ENCODE peak calls at places on chromosomes 13 and 19, in four cellular contexts. D, I, L and E are unnamed samples.

GRCh38 chr13:110308377-110309158 is 1.5 kb downstream of the COL4A2 start:
- DNase-seq in D (no peak), L (peak; percentile 61), I (no peak), E (peak; percentile 8)

GRCh38 chr19:6021878-6022569 is 44.1 kb upstream of the RANBP3 start:
- DNase-seq in D (peak; percentile 70), I (peak; percentile 91), L (peak; percentile 81), E (peak; percentile 87)

GRCh38 chr19:58003153-58003828 is 671 bp upstream of the ZNF606 start:
- DNase-seq in D (no peak), I (no peak), L (peak; percentile 42), E (no peak)

GRCh38 chr19:17719730-17720486 is 628 bp downstream of the MAP1S start:
- DNase-seq in I (no peak), D (no peak), L (no peak), E (no peak)

GRCh38 chr13:107043016-107043957 is 475.4 kb upstream of the ARGLU1 start:
- DNase-seq in D (no peak), L (no peak), I (no peak), E (no peak)

GRCh38 chr19:9566729-9567128 is 17.6 kb downstream of the ZNF121 start:
- DNase-seq in L (no peak), D (no peak), I (no peak), E (no peak)

GRCh38 chr19:1839658-1840540 is 8.4 kb downstream of the REXO1 start:
- DNase-seq in D (no peak), L (no peak), I (no peak), E (no peak)

GRCh38 chr19:44990459-44990858 is 10.8 kb upstream of the RELB start:
- DNase-seq in I (no peak), D (no peak), L (no peak), E (no peak)

GRCh38 chr13:106568225-106569003 is 477 bp upstream of the ARGLU1 start:
- DNase-seq in I (no peak), L (no peak), D (no peak), E (no peak)

GRCh38 chr13:41029629-41030028 is 10.5 kb upstream of the ELF1 start:
- DNase-seq in D (no peak), I (no peak), L (no peak), E (no peak)

GRCh38 chr19:44576843-44577565 is 36.4 kb upstream of the IGSF23 start:
- DNase-seq in L (peak; percentile 40), I (peak; percentile 43), D (no peak), E (peak; percentile 53)

GRCh38 chr19:13329766-13330165 is 176.5 kb downstream of the CACNA1A start:
- DNase-seq in D (no peak), I (no peak), L (no peak), E (no peak)

GRCh38 chr19:8451377-8451776 is 6.6 kb downstream of the HNRNPM start:
- DNase-seq in D (no peak), I (no peak), L (no peak), E (no peak)

GRCh38 chr13:94128430-94128829 is 351.1 kb downstream of the DCT start:
- DNase-seq in D (no peak), I (no peak), L (no peak), E (no peak)

GRCh38 chr13:92362717-92363116 is 863.9 kb upstream of the GPC6 start:
- DNase-seq in I (no peak), L (peak; percentile 88), D (no peak), E (peak; percentile 37)

GRCh38 chr13:111518161-111518791 is 197.8 kb downstream of the TEX29 start:
- DNase-seq in D (no peak), I (no peak), L (no peak), E (no peak)

GRCh38 chr19:43534305-43534612 is 1.3 kb downstream of the ZNF575 start:
- DNase-seq in I (no peak), L (no peak), D (no peak), E (no peak)

GRCh38 chr19:43470288-43470687 is 4.9 kb upstream of the LYPD3 start:
- DNase-seq in L (peak; percentile 36), D (no peak), I (no peak), E (no peak)

DNA sequence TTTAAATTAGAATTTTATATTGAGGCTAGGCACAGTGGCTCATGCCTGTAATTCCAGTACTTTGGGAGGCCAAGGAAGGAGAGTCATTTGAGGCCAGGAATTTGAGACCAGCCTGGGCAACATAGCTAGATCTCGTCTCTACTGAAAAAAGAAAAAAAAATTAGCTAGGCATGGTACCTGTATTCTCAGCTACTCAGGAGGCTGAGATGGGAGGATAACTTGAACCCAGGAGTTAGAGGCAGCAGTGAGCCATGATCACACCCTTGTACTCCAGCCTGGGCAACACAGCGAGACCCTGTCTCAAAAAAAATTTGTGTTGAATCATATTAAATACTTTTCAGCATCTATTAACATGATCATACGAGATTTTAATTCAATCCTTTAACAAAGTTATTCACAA is 4.9 kb downstream of the PMIS2 start:
- DNase-seq in I (no peak), L (no peak), D (no peak), E (no peak)
- TF ChIP-seq CTCF in I (no peak), L (no peak), D (no peak), E (no peak)

DNA sequence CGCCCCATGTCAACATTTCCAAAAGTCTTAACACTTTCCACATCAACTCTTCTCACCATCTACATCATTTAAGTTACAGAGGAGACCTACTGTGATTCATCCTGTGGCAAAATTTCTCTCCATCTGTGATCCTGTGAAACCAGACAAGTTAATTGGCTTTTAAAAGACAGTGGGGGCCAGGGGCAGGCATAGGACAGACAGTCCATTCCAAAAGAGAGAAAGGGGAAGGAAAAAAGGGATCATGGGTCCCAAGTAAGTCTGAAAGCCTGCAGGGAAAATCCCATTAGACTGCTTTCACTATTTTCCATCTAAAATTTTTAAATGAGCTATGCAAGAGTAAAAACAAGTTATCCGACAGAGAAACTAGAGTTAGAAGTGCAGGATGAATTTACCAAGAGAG is 121.0 kb downstream of the MRPL57 start:
- DNase-seq in D (no peak), I (no peak), L (no peak), E (no peak)
- TF ChIP-seq CTCF in D (no peak), I (no peak), L (no peak), E (no peak)

DNA sequence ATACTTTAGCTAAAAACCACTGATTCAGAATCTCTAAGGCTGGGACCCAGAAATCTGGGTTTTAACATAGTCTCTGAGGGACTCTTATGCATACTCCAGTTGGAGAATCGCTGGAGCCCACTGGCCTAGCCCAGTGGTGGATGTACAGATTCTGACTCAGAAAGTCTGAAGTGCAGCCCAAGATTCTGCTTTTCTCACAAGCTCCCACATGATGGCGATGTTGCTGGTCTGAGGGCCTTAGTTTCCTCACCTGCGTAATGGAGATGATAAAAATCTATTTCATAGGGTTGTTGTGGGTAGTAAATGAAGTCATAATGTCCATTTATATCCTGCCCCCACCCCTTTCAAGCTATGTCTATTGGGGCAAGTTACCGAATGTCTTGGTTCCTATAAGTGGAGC is 7.7 kb upstream of the CDADC1 start:
- DNase-seq in D (no peak), L (peak; percentile 60), I (no peak), E (peak; percentile 11)
- TF ChIP-seq CTCF in D (peak; percentile 32), L (peak; percentile 74), I (peak; percentile 69), E (peak; percentile 41)

GRCh38 chr19:50837300-50837699 is 3.9 kb upstream of the KLK15 start:
- DNase-seq in I (no peak), D (no peak), L (no peak), E (no peak)

GRCh38 chr19:50835785-50836542 is 2.6 kb upstream of the KLK15 start:
- DNase-seq in D (peak; percentile 66), I (peak; percentile 88), L (peak; percentile 35), E (peak; percentile 85)

GRCh38 chr19:50836543-50837195 is 3.3 kb upstream of the KLK15 start:
- DNase-seq in I (no peak), L (no peak), D (no peak), E (no peak)

GRCh38 chr19:50839712-50840655 is 6.6 kb upstream of the KLK15 start:
- DNase-seq in I (no peak), L (no peak), D (no peak), E (no peak)

DNA sequence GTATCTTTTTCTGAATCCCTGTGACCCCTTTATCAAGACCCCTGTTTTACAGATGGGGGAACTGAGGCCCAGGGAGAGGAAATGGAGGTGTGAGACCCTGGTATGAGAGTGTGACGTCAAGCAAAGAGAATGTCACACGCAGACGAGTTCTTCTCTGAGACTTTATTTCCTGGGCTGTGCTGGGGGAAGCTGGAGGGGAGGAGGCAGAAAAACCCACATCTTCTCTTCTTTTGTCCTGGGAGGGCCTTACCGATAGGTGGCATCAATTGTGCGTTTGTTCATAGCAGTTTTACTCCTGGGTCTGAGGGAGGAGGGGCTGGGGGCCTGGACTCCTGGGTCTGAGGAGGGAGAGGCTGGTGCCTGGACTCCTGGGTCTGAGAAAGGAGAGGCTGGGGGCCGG is 4.9 kb upstream of the KLK15 start:
- DNase-seq in L (no peak), I (no peak), D (no peak), E (no peak)
- TF ChIP-seq CTCF in L (no peak), I (peak; percentile 54), D (no peak), E (peak; percentile 34)

DNA sequence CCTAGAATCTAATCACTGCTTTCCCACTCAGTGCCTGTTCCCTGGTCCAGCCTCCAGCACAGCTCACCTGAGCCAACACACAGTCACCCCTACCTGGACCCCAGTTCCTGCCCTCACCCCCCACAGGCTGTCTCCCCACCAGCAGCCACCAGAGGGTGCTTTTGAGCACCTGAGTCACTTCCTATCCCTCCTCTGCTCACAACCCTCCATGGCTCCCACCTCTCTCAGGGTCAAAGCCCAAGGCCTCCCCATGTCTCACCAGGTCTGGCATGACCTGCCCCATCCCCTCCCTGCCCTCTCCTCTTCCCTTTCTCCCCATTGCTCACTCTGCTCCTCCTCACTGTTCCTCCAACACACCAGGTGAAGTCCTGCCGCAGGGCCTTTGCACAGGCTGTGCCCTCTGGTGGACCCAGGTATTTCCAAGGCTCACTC is 7.1 kb upstream of the DPP9 start:
- DNase-seq in L (no peak), I (peak; percentile 54), D (no peak), E (peak; percentile 57)
- TF ChIP-seq CTCF in L (peak; percentile 59), I (peak; percentile 60), D (peak; percentile 59), E (peak; percentile 84)

GRCh38 chr13:59461411-59461810 is 702.3 kb downstream of the DIAPH3 start:
- DNase-seq in L (no peak), I (no peak), D (no peak), E (no peak)

GRCh38 chr13:59464926-59465325 is 698.8 kb downstream of the DIAPH3 start:
- DNase-seq in I (no peak), L (no peak), D (no peak), E (no peak)

GRCh38 chr13:59458908-59459579 is 704.7 kb downstream of the DIAPH3 start:
- DNase-seq in I (no peak), L (peak; percentile 96), D (no peak), E (no peak)

GRCh38 chr13:59463023-59463422 is 700.7 kb downstream of the DIAPH3 start:
- DNase-seq in L (no peak), I (peak; percentile 18), D (no peak), E (no peak)

DNA sequence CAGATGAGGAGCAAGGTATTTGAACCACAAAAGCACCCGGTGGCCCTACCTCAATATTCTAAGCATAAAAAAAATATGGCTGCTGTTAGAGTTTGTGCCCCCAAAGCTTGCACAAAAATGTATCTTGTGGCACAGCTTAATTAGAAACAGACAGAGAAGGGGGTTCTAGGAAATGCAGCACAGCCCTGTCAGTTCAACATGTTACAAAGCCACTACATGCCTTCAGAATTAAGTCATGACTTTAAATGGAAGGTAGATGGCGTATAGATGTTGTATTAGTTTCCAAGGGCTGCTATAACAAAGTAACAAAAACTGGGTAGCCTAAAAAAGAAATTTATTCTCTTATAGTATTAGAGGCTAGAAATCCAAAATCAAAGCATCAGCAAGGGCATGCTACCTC is 703.8 kb downstream of the DIAPH3 start:
- DNase-seq in L (peak; percentile 44), D (no peak), I (no peak), E (no peak)
- TF ChIP-seq CTCF in L (no peak), D (no peak), I (no peak), E (no peak)

GRCh38 chr19:4256563-4256962 is 9.7 kb downstream of the YJU2 start:
- DNase-seq in L (no peak), D (no peak), I (no peak), E (no peak)
- TF ChIP-seq CTCF in L (no peak), D (no peak), I (peak; percentile 35), E (peak; percentile 65)